ENCODE peak calls at places on chromosomes 2 and 18, in four cellular contexts. E, T, X and J are unnamed samples.

GRCh38 chr2:204134421-204134820 is 197.9 kb downstream of the ICOS start:
- DNase-seq in E (no peak), T (no peak), X (no peak), J (no peak)

GRCh38 chr2:195848119-195848899 is 191.3 kb downstream of the SLC39A10 start:
- DNase-seq in E (no peak), T (peak), X (no peak), J (no peak)

GRCh38 chr18:62332437-62332816 is 7.3 kb downstream of the TNFRSF11A start:
- DNase-seq in E (no peak), T (peak), X (no peak), J (no peak)

GRCh38 chr2:140990416-140990815 is 1140.4 kb downstream of the LRP1B start:
- DNase-seq in E (no peak), T (no peak), X (no peak), J (no peak)

GRCh38 chr18:59870623-59871130 is 29.1 kb upstream of the PMAIP1 start:
- DNase-seq in E (no peak), T (no peak), X (no peak), J (no peak)

GRCh38 chr2:9174771-9175441 is 31.7 kb upstream of the ASAP2 start:
- DNase-seq in E (no peak), T (peak), X (no peak), J (no peak)

GRCh38 chr2:184598313-184599053 is at the start of gene ZNF804A:
- DNase-seq in E (peak), T (peak), X (peak), J (no peak)

GRCh38 chr18:54392621-54393023 is 34.9 kb downstream of the C18orf54 start:
- DNase-seq in E (no peak), T (peak), X (peak), J (no peak)

GRCh38 chr18:33960393-33960792 is 264.3 kb downstream of the NOL4 start:
- DNase-seq in E (no peak), T (no peak), X (peak), J (no peak)

GRCh38 chr2:239082425-239082824 is 234.5 kb downstream of the TWIST2 start:
- DNase-seq in E (no peak), T (no peak), X (no peak), J (no peak)

GRCh38 chr2:148238561-148238960 is 217.7 kb downstream of the MBD5 start:
- DNase-seq in E (no peak), T (no peak), X (no peak), J (no peak)

GRCh38 chr2:237726401-237726830 is 72.2 kb upstream of the RBM44 start:
- DNase-seq in E (no peak), T (no peak), X (no peak), J (no peak)